ENCODE peak calls at places on chromosome X, in nine cellular contexts. O is PC-9, I is fibroblast of pulmonary artery, L is fibroblast of mammary gland, Y is mesothelial cell of epicardium, E is brain microvascular endothelial cell, B is choroid plexus epithelial cell, N is AG10803, C is RWPE1. J is an unnamed sample.

GRCh38 chrX:19747672-19748610 is 139.5 kb downstream of the SH3KBP1 start:
- DNase-seq in E (no peak), L (no peak), Y (no peak), C (no peak), I (no peak), O (no peak), B (no peak), N (no peak), J (no peak)

GRCh38 chrX:100994352-100995281 is 25.1 kb downstream of the ARL13A start:
- DNase-seq in C (peak), N (peak), L (peak), B (peak), I (peak), O (peak), E (peak), Y (no peak), J (no peak)

GRCh38 chrX:75155454-75155829 is 641 bp downstream of the ABCB7 start:
- DNase-seq in B (peak), N (peak), I (no peak), L (peak), C (no peak), O (no peak), Y (no peak), E (no peak), J (no peak)

GRCh38 chrX:154738013-154738738 is 12.7 kb downstream of the GAB3 start:
- DNase-seq in L (peak), O (no peak), C (no peak), Y (no peak), E (peak), N (peak), I (peak), B (peak), J (peak)

GRCh38 chrX:35561985-35562384 is 236.2 kb upstream of the MAGEB16 start:
- DNase-seq in C (no peak), B (no peak), I (no peak), L (no peak), N (no peak), E (no peak), O (no peak), Y (no peak), J (no peak)

GRCh38 chrX:78595901-78596502 is 63.1 kb downstream of the RTL3 start:
- DNase-seq in O (no peak), Y (no peak), E (no peak), L (peak), C (no peak), I (peak), B (peak), N (peak), J (no peak)

GRCh38 chrX:22534643-22535042 is 261.9 kb downstream of the CBLL2 start:
- DNase-seq in C (peak), B (peak), L (peak), O (no peak), Y (no peak), N (peak), E (peak), I (peak), J (no peak)

GRCh38 chrX:40107291-40108083 is 9.7 kb upstream of the BCOR start:
- DNase-seq in N (no peak), I (no peak), O (peak), L (no peak), E (no peak), B (no peak), Y (no peak), C (no peak), J (peak)

GRCh38 chrX:141341743-141342142 is 99.4 kb upstream of the SPANXC start:
- DNase-seq in B (no peak), C (no peak), O (no peak), Y (no peak), I (no peak), N (no peak), E (no peak), L (no peak), J (no peak)

GRCh38 chrX:141220342-141221008 is 21.8 kb downstream of the SPANXC start:
- DNase-seq in C (peak), N (peak), L (peak), Y (no peak), E (peak), B (peak), I (peak), O (peak), J (no peak)

GRCh38 chrX:71659959-71660358 is 7.4 kb upstream of the LOC101059915 start:
- DNase-seq in E (no peak), B (no peak), L (no peak), Y (no peak), O (no peak), I (no peak), N (no peak), C (no peak), J (no peak)

GRCh38 chrX:86946569-86946968 is 571.0 kb upstream of the KLHL4 start:
- DNase-seq in O (no peak), B (peak), Y (no peak), E (peak), C (peak), N (no peak), I (peak), L (peak), J (no peak)

GRCh38 chrX:97882306-97882705 is 998.6 kb downstream of the RPA4 start:
- DNase-seq in I (no peak), Y (no peak), N (no peak), O (no peak), L (peak), B (no peak), E (no peak), C (no peak), J (no peak)

GRCh38 chrX:55717521-55718497 is at the start of gene RRAGB:
- DNase-seq in I (peak), N (peak), C (peak), B (peak), O (peak), L (peak), E (peak), Y (peak), J (peak)

GRCh38 chrX:154729439-154729838 is 21.4 kb downstream of the GAB3 start:
- DNase-seq in L (no peak), N (no peak), Y (no peak), O (no peak), I (no peak), C (no peak), B (no peak), E (no peak), J (no peak)

GRCh38 chrX:131778269-131779218 is 234.7 kb downstream of the OR13H1 start:
- DNase-seq in B (no peak), E (peak), O (no peak), I (no peak), N (no peak), C (no peak), Y (no peak), L (peak), J (peak)

GRCh38 chrX:80513620-80514019 is 93.4 kb downstream of the TENT5D start:
- DNase-seq in B (no peak), N (no peak), E (no peak), I (no peak), C (no peak), Y (no peak), L (no peak), O (no peak), J (no peak)

GRCh38 chrX:29478336-29479069 is 736.9 kb upstream of the MAGEB2 start:
- DNase-seq in N (peak), I (peak), B (peak), L (peak), Y (no peak), O (no peak), C (peak), E (peak), J (no peak)

GRCh38 chrX:153968754-153969124 is 2.9 kb downstream of the HCFC1 start:
- DNase-seq in O (no peak), B (no peak), N (no peak), C (no peak), I (no peak), E (no peak), Y (no peak), L (no peak), J (no peak)

GRCh38 chrX:147958316-147958715 is 22.8 kb upstream of the FMR1NB start:
- DNase-seq in E (peak), Y (no peak), I (peak), C (peak), N (peak), O (peak), L (peak), B (peak), J (no peak)

GRCh38 chrX:21963736-21964135 is 23.2 kb downstream of the SMS start:
- DNase-seq in C (no peak), E (no peak), B (peak), N (peak), O (no peak), Y (no peak), I (peak), L (peak), J (no peak)

GRCh38 chrX:130166503-130166777 is 799 bp upstream of the AIFM1 start:
- DNase-seq in O (no peak), C (no peak), N (no peak), B (no peak), I (no peak), Y (no peak), L (no peak), E (no peak), J (no peak)

GRCh38 chrX:140799216-140799615 is 89.7 kb downstream of the LINC00632 start:
- DNase-seq in O (no peak), C (peak), L (peak), Y (no peak), B (no peak), I (no peak), N (no peak), E (no peak), J (no peak)

GRCh38 chrX:71103110-71103983 is 3.2 kb downstream of the CXorf65 start:
- DNase-seq in C (no peak), I (no peak), E (no peak), Y (no peak), B (no peak), L (no peak), N (no peak), O (no peak), J (no peak)

GRCh38 chrX:39261446-39262147 is 460.3 kb downstream of the MID1IP1 start:
- DNase-seq in N (peak), B (peak), E (peak), C (peak), L (peak), I (peak), Y (no peak), O (no peak), J (no peak)

GRCh38 chrX:77694491-77694890 is 91.5 kb downstream of the ATRX start:
- DNase-seq in I (no peak), E (no peak), B (no peak), C (no peak), L (no peak), O (no peak), Y (no peak), N (no peak), J (no peak)

GRCh38 chrX:82218361-82218760 is 1016.5 kb downstream of the SH3BGRL start:
- DNase-seq in O (peak), I (no peak), N (peak), Y (no peak), E (no peak), L (peak), C (peak), B (peak), J (no peak)

GRCh38 chrX:13092455-13092941 is 48.1 kb upstream of the FAM9C start:
- DNase-seq in B (no peak), I (no peak), O (peak), L (no peak), N (no peak), C (no peak), E (no peak), Y (no peak), J (peak)

GRCh38 chrX:148582353-148582752 is 81.9 kb downstream of the AFF2 start:
- DNase-seq in N (peak), C (no peak), E (no peak), Y (no peak), B (no peak), I (no peak), L (no peak), O (no peak), J (no peak)

GRCh38 chrX:48833531-48834138 is 1.8 kb downstream of the PCSK1N start:
- DNase-seq in N (no peak), L (no peak), O (no peak), Y (no peak), E (no peak), C (no peak), I (no peak), B (no peak), J (no peak)
- TF ChIP-seq CTCF in N (no peak), L (no peak), O (no peak), Y (no peak), E (no peak), C (no peak), I (no peak), B (no peak), J (no peak)

GRCh38 chrX:2703991-2704369 is 12.9 kb downstream of the CD99 start:
- DNase-seq in I (peak), B (peak), Y (no peak), L (peak), O (no peak), E (no peak), C (no peak), N (peak), J (no peak)
- TF ChIP-seq CTCF in I (peak), B (peak), Y (no peak), L (peak), O (no peak), E (no peak), C (peak), N (peak), J (peak)

GRCh38 chrX:151009582-151009981 is 26.4 kb downstream of the HMGB3 start:
- DNase-seq in B (no peak), L (no peak), E (no peak), N (no peak), Y (no peak), O (no peak), C (no peak), I (no peak), J (no peak)

GRCh38 chrX:151000901-151001301 is 17.8 kb downstream of the HMGB3 start:
- DNase-seq in L (no peak), N (peak), E (no peak), C (no peak), B (no peak), I (no peak), O (no peak), Y (no peak), J (no peak)

GRCh38 chrX:151006410-151007109 is 23.4 kb downstream of the HMGB3 start:
- DNase-seq in I (no peak), E (no peak), N (no peak), Y (no peak), C (no peak), O (no peak), B (no peak), L (no peak), J (no peak)

GRCh38 chrX:151004085-151004484 is 20.9 kb downstream of the HMGB3 start:
- DNase-seq in B (no peak), Y (no peak), C (no peak), O (no peak), E (no peak), L (peak), N (peak), I (peak), J (no peak)
- TF ChIP-seq CTCF in B (peak), Y (no peak), C (no peak), O (peak), E (peak), L (no peak), N (peak), I (no peak), J (no peak)

DNA sequence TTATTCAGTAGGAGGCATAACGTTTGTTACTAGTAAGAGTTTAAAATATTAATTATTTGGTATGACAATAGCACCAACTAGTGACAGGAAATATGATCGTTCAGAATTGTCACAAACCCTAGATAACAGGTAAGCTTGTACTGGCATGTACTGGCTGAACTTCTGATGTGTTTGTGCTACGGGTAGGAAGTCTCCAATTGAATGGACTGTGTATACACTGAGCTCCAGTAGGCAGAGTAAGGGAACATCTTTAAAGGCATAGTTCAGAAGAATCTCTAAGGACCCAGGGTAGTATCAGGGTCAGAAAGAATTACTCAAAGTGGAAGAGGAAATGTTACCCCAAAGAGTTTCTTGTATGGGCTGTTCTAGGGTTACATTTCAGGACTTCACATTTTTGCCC is 230.4 kb downstream of the EDA2R start:
- DNase-seq in I (no peak), Y (no peak), O (no peak), N (no peak), L (no peak), C (no peak), E (no peak), B (no peak), J (no peak)
- TF ChIP-seq CTCF in I (no peak), Y (no peak), O (no peak), N (no peak), L (no peak), C (no peak), E (no peak), B (no peak), J (no peak)

DNA sequence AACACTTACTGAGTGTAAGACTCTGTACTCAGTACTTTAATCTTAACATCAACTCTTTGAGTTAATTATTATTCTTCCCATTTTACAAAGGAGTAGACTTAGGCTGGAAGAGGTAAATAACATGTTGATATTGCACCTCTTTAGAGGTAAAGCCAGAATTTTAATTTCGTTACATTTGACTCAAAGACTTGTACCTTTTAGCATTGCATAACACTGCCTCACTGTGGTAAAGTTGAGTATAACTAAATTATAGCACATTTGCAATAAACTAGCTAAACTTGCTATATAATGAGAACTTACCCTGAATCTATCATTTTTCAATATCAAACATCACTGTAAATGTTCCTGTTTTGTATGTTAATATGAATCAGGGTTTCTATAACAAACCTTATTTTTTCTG is 218.5 kb downstream of the PRR32 start:
- DNase-seq in I (no peak), B (no peak), Y (no peak), L (no peak), N (no peak), C (no peak), O (no peak), E (no peak), J (no peak)
- TF ChIP-seq CTCF in I (no peak), B (no peak), Y (peak), L (no peak), N (no peak), C (no peak), O (peak), E (no peak), J (no peak)

GRCh38 chrX:152897216-152898144 is at the start of gene ZNF185:
- DNase-seq in E (no peak), C (peak), O (peak), I (peak), Y (peak), L (no peak), B (peak), N (no peak), J (peak)
- TF ChIP-seq CTCF in E (no peak), C (no peak), O (no peak), I (no peak), Y (no peak), L (no peak), B (no peak), N (no peak), J (no peak)

GRCh38 chrX:66892004-66892403 is 253.1 kb upstream of the EDA2R start:
- DNase-seq in O (no peak), C (no peak), Y (no peak), L (no peak), E (no peak), B (no peak), I (no peak), N (no peak), J (no peak)
- TF ChIP-seq CTCF in O (no peak), C (no peak), Y (no peak), L (no peak), E (no peak), B (no peak), I (no peak), N (no peak), J (no peak)

GRCh38 chrX:119693996-119694451 is 1.1 kb upstream of the SEPTIN6 start:
- DNase-seq in C (no peak), L (no peak), O (no peak), Y (no peak), I (no peak), E (no peak), N (no peak), B (no peak), J (no peak)

GRCh38 chrX:119694601-119695534 is 1.9 kb upstream of the SEPTIN6 start:
- DNase-seq in N (no peak), B (no peak), Y (no peak), I (no peak), L (no peak), O (no peak), E (no peak), C (no peak), J (no peak)

GRCh38 chrX:119690921-119691716 is 1.8 kb downstream of the SEPTIN6 start:
- DNase-seq in E (peak), L (peak), Y (no peak), N (peak), B (no peak), O (no peak), I (peak), C (peak), J (no peak)

GRCh38 chrX:119693032-119693995 is at the start of gene SEPTIN6:
- DNase-seq in E (peak), Y (peak), I (peak), N (peak), O (peak), C (peak), L (peak), B (peak), J (peak)

DNA sequence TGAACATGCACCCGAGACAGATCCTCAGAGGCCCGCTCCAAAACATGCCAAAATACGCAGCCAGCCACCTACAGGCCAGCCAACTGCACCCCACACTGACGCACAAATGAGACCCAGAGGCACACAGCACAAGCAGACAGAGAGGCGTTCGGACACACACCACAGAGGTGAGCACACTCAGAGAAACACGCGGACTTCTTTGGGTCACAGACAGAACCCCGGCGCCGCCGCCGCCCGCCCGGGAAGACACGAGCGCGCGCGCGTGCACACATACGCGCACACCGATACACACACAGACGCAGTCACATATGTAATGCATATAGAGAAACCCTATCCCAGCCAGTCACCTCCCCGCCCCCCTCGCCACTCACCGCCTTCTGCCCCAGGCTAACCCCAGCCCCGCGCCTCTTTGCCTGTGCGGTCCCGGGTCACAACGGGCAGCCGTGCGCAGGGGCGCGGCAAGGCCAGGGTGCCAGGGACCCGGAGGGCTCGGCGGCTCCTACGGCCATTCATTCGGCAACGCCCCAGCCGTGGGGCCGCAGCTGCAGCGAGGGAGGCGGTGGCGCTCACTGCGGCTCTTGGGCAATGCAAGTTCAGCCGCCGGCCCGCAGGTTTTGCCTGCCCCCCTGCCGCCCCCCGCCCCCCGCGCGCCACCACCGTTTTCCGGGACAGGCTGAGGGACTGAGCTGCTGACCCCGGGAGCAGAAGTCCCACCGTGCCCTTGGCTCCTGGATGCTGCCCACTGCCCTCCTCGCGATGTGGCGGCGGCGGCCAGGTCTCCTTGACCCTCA is 532 bp downstream of the SEPTIN6 start:
- DNase-seq in L (peak), N (peak), I (peak), O (no peak), Y (peak), C (peak), E (peak), B (peak), J (peak)
- TF ChIP-seq CTCF in L (no peak), N (peak), I (peak), O (no peak), Y (no peak), C (no peak), E (peak), B (peak), J (no peak)

GRCh38 chrX:69387559-69388487 is 116.3 kb upstream of the NALF2 start:
- DNase-seq in N (peak), B (peak), O (no peak), E (peak), Y (peak), I (peak), L (peak), C (peak), J (peak)

GRCh38 chrX:69389221-69389620 is 114.9 kb upstream of the NALF2 start:
- DNase-seq in N (no peak), Y (no peak), E (no peak), B (no peak), I (no peak), L (no peak), O (no peak), C (no peak), J (no peak)

GRCh38 chrX:69386681-69387080 is 117.4 kb upstream of the NALF2 start:
- DNase-seq in I (no peak), L (no peak), C (no peak), Y (no peak), E (no peak), N (no peak), O (no peak), B (no peak), J (no peak)

GRCh38 chrX:69388526-69388925 is 115.6 kb upstream of the NALF2 start:
- DNase-seq in N (peak), Y (no peak), O (no peak), I (no peak), E (no peak), L (no peak), C (no peak), B (no peak), J (no peak)
- TF ChIP-seq CTCF in N (no peak), Y (no peak), O (no peak), I (no peak), E (no peak), L (no peak), C (no peak), B (no peak), J (no peak)